ENCODE peak calls at places on chromosomes 11 and 22, in five cellular contexts. P is right atrium auricular region, X is pancreas, J is suprapubic skin, A is HL-60. N is an unnamed sample.
A peak's percentile ranks its signal among the peaks of the same experiment; 100 is the strongest.

GRCh38 chr11:46991391-46991790 is 54.8 kb downstream of the CSTPP1 start:
- DNase-seq in P (no peak), X (no peak), J (no peak), A (no peak), N (no peak)

GRCh38 chr11:70099578-70100282 is 21.6 kb downstream of the ANO1 start:
- DNase-seq in P (no peak), X (no peak), J (no peak), A (no peak), N (no peak)

GRCh38 chr11:130214861-130215530 is 55.4 kb downstream of the ST14 start:
- DNase-seq in P (peak; percentile 26), X (no peak), J (peak; percentile 26), A (no peak), N (no peak)

GRCh38 chr11:61021661-61022212 is 50.3 kb downstream of the CD6 start:
- DNase-seq in P (no peak), X (peak; percentile 69), J (peak; percentile 70), A (no peak), N (no peak)

GRCh38 chr11:12862761-12863469 is 146.2 kb upstream of the RASSF10 start:
- DNase-seq in P (no peak), X (no peak), J (no peak), A (no peak), N (no peak)

GRCh38 chr11:77672276-77672675 is 34.7 kb upstream of the CLNS1A start:
- DNase-seq in P (no peak), X (no peak), J (no peak), A (no peak), N (peak; percentile 30)

GRCh38 chr22:45335021-45335818 is 25.5 kb downstream of the FAM118A start:
- DNase-seq in P (peak; percentile 70), X (no peak), J (no peak), A (no peak), N (peak; percentile 85)

GRCh38 chr11:120547871-120548681 is 36.5 kb downstream of the GRIK4 start:
- DNase-seq in P (peak; percentile 91), X (peak; percentile 98), J (peak; percentile 79), A (no peak), N (peak; percentile 39)

GRCh38 chr11:29481721-29482120 is 535.1 kb downstream of the KCNA4 start:
- DNase-seq in P (no peak), X (no peak), J (no peak), A (no peak), N (no peak)

DNA sequence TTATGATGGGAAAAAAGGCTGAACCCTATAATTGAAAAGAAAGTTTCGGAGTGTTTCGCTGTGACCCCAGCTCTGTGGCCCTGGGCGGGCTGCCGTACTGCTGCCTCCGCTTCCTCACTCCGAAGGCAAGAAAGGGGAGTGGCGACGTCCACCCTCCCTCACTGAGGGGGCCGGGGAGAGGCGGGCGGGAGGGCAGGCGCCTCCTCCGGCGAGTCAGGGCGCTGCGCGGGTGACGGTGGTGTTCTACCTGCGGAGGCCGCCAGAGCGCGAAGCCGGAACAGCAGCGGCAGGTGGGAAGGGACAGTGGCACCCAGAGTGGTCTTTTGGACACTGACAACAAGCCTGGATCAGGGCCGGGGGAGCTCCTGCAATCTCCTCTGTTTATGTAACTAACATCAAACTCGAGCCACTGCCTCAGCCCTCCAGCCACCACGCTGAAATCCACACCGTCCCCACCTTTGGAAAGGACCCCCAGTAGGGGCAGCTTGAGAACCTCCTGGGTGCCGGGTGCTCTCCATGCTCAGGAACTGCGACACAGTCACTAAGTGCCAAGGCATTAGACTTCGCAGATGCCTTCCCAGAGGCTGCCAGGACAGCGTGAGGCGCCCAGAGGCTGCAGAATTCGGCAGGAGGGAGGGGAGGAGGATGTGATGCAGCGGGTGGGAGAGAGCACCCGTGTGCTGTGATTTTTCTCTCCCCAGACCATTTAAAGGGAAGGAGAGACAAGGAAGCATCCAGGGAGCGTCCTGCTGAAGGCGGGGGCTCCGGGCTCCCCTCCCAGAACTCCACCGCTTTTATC is 25.5 kb downstream of the BID start:
- DNase-seq in P (no peak), X (no peak), J (no peak), A (no peak), N (no peak)
- TF ChIP-seq CTCF in P (peak; percentile 33), X (no peak), J (no peak), A (no peak), N (no peak)

DNA sequence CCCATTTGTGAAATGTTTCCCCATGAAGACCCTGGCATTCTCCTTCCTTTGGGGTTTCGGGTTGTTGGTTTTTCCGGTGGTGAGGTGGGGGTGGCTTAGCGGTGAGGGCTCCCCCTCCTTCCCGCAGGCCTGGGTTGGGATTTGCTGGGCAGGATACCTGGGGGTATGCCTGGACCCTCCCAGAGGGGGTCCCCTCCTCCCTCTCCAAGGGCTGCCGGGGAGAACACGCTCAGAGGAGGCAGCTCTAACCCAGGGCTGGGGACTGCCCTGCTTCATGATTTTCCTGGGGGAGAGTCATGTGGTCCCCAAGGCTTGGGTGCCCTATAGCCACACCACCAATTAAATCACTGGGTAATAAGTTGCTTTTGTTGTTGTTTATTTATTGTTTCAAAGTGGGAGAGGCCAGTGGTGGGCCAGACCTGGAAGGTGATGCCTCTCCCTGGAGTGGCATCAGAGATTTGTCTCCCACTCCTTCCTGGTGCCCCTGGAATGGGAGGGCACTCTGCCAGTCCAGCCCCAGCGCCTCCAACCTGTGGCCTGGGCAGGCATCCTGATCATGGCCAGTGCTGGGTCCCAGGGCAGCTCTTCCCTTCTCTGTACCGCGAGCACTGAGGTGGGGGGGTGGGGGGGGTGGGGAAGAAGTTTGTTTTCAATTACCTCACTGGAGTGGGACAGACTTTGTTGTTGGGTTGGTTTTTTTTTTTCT is 1.3 kb upstream of the CLCF1 start:
- DNase-seq in P (no peak), X (no peak), J (no peak), A (no peak), N (no peak)
- H3K4me3 ChIP-seq in P (no peak overlapping the region), X (peak overlapping the region; percentile 82), J (peak overlapping the region; percentile 93), A (no peak overlapping the region), N (no peak overlapping the region)

DNA sequence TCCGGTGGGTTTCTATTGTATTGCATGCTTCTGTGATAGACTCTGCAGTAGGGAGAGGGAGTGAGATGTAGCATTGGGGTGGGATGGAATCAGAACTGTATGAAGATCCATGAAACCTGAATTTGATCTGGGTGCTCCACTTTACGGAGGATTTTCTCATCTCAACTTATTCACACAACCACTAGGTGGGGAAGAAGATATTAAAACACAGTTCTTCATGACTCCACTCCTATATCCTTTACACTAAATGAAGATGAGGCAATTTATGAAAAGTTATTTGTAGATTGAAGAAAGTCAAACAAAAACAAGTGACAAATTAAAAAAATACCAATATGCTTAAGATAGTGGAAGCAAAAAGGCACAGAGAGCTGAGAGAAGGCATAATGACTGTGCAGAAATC is 92.6 kb upstream of the PDGFD start:
- DNase-seq in P (no peak), X (no peak), J (no peak), A (no peak), N (no peak)
- TF ChIP-seq CTCF in P (no peak), X (no peak), J (no peak), A (no peak), N (peak; percentile 45)

DNA sequence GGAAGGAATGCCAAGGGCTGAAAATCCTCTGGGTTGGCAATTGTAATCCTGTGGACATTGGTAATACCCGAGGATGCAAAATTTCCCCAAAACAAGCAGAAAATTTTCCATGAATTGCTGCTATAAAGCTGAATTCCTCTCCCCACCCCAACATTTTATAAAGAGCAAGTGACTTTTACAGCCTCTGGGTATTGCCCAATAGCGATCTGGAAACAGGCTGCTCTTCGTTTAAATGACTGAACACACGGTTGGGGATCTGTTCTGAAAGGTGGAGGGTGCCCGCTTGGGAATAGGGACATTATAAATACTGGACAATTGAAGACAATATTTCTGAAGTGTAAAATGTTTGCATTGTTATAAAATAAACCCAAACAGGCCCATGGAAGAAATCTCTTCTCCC is 20.6 kb downstream of the EHF start:
- DNase-seq in P (no peak), X (no peak), J (no peak), A (no peak), N (no peak)
- H3K4me3 ChIP-seq in P (no peak overlapping the region), X (no peak overlapping the region), J (no peak overlapping the region), A (no peak overlapping the region), N (peak overlapping the region; percentile 10)

DNA sequence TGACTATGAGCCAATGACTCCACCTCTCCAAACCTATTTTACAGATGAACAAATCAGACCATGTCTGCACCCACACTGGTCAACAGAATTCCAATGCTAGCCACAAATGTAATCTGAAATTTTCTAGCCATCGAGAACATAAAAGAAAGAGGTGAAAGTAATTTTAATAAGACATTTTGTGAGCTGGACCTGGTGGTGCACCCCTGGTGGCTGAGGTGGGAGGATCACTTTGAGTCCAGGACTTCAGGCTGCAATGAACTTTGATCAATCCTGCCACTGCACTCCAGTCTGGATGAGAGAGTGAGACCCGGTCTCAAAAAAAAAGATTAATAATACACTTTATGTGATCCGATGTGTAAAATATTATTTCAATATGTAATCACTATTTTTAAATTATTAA is 9.4 kb upstream of the RNF185 start:
- DNase-seq in P (no peak), X (no peak), J (no peak), A (no peak), N (no peak)
- TF ChIP-seq CTCF in P (no peak), X (peak; percentile 8), J (peak; percentile 13), A (no peak), N (peak; percentile 25)

N was measured in LNCaP clone FGC.